ENCODE peak calls at places on chromosome 12, in six cellular contexts. One of them, this sample, is unnamed.

GRCh38 chr12:108633081-108633533 is 587 bp downstream of the SELPLG start:
- DNase-seq in Calu3: no peak
- DNase-seq in ACHN: no peak
- DNase-seq in iris pigment epithelial cell: no peak
- DNase-seq in anterior cingulate cortex: no peak
- DNase-seq in naive thymus-derived CD4-positive, alpha-beta T cell: no peak
- DNase-seq in this sample: no peak

GRCh38 chr12:91225316-91225715 is 42.7 kb upstream of the DCN start:
- DNase-seq in Calu3: no peak
- DNase-seq in ACHN: no peak
- DNase-seq in iris pigment epithelial cell: peak
- DNase-seq in anterior cingulate cortex: no peak
- DNase-seq in naive thymus-derived CD4-positive, alpha-beta T cell: no peak
- DNase-seq in this sample: no peak

GRCh38 chr12:98894412-98895085 is 249.5 kb downstream of the APAF1 start:
- DNase-seq in Calu3: no peak
- DNase-seq in ACHN: no peak
- DNase-seq in iris pigment epithelial cell: no peak
- DNase-seq in anterior cingulate cortex: no peak
- DNase-seq in naive thymus-derived CD4-positive, alpha-beta T cell: no peak
- DNase-seq in this sample: no peak

GRCh38 chr12:54215990-54216579 is 27.3 kb upstream of the SMUG1 start:
- DNase-seq in Calu3: peak
- DNase-seq in ACHN: peak
- DNase-seq in iris pigment epithelial cell: no peak
- DNase-seq in anterior cingulate cortex: no peak
- DNase-seq in naive thymus-derived CD4-positive, alpha-beta T cell: peak
- DNase-seq in this sample: no peak

GRCh38 chr12:19945559-19946485 is 422.5 kb upstream of the PDE3A start:
- DNase-seq in Calu3: no peak
- DNase-seq in ACHN: no peak
- DNase-seq in iris pigment epithelial cell: peak
- DNase-seq in anterior cingulate cortex: no peak
- DNase-seq in naive thymus-derived CD4-positive, alpha-beta T cell: no peak
- DNase-seq in this sample: no peak

GRCh38 chr12:101740980-101741379 is 1.7 kb upstream of the SYCP3 start:
- DNase-seq in Calu3: no peak
- DNase-seq in ACHN: no peak
- DNase-seq in iris pigment epithelial cell: no peak
- DNase-seq in anterior cingulate cortex: no peak
- DNase-seq in naive thymus-derived CD4-positive, alpha-beta T cell: no peak
- DNase-seq in this sample: no peak

GRCh38 chr12:5073838-5074237 is 30.2 kb downstream of the KCNA5 start:
- DNase-seq in Calu3: no peak
- DNase-seq in ACHN: no peak
- DNase-seq in iris pigment epithelial cell: no peak
- DNase-seq in anterior cingulate cortex: no peak
- DNase-seq in naive thymus-derived CD4-positive, alpha-beta T cell: no peak
- DNase-seq in this sample: no peak

GRCh38 chr12:25719505-25719904 is 166.4 kb upstream of the LMNTD1 start:
- DNase-seq in Calu3: no peak
- DNase-seq in ACHN: no peak
- DNase-seq in iris pigment epithelial cell: no peak
- DNase-seq in anterior cingulate cortex: no peak
- DNase-seq in naive thymus-derived CD4-positive, alpha-beta T cell: no peak
- DNase-seq in this sample: no peak